ENCODE peak calls at places on chromosomes 3 and 15, in nine cellular contexts. J is NT2/D1; N is T-helper 2 cell; M is non-pigmented ciliary epithelial cell; S is pancreas; L is HCT116; C is amniotic stem cell; I is T-helper 9 cell; A is CD8-positive, alpha-beta T cell. Q is an unnamed sample.

GRCh38 chr15:73906346-73907017 is 19.8 kb upstream of the LOXL1 start:
- DNase-seq in J (no peak), N (no peak), M (no peak), S (no peak), L (no peak), C (no peak), I (no peak), A (no peak), Q (no peak)

GRCh38 chr3:188184160-188184559 is 30.2 kb downstream of the LPP start:
- DNase-seq in J (no peak), N (no peak), M (no peak), S (no peak), L (no peak), C (no peak), I (no peak), A (no peak), Q (no peak)

GRCh38 chr15:31399544-31400171 is 73.0 kb downstream of the KLF13 start:
- DNase-seq in J (no peak), N (no peak), M (no peak), S (no peak), L (no peak), C (no peak), I (no peak), A (no peak), Q (peak; percentile 41)

GRCh38 chr15:88215249-88215648 is 41.3 kb downstream of the NTRK3 start:
- DNase-seq in J (no peak), N (no peak), M (no peak), S (no peak), L (no peak), C (no peak), I (no peak), A (no peak), Q (no peak)

GRCh38 chr3:155391583-155391982 is 98.1 kb upstream of the STRIT1 start:
- DNase-seq in J (no peak), N (no peak), M (peak; percentile 52), S (no peak), L (peak; percentile 23), C (peak; percentile 32), I (no peak), A (no peak), Q (no peak)

GRCh38 chr3:124632566-124633140 is 97.6 kb upstream of the UMPS start:
- DNase-seq in J (no peak), N (no peak), M (no peak), S (no peak), L (no peak), C (no peak), I (no peak), A (no peak), Q (no peak)

GRCh38 chr3:3798641-3799113 is 554 bp upstream of the LRRN1 start:
- DNase-seq in J (peak; percentile 35), N (no peak), M (no peak), S (peak; percentile 14), L (no peak), C (no peak), I (no peak), A (peak; percentile 29), Q (no peak)

GRCh38 chr3:147411235-147411607 is 2.1 kb downstream of the ZIC1 start:
- DNase-seq in J (no peak), N (no peak), M (no peak), S (no peak), L (no peak), C (no peak), I (no peak), A (no peak), Q (no peak)

GRCh38 chr3:115272036-115272824 is 125.1 kb upstream of the ZBTB20 start:
- DNase-seq in J (no peak), N (no peak), M (no peak), S (no peak), L (no peak), C (no peak), I (no peak), A (no peak), Q (no peak)

GRCh38 chr3:187318819-187319616 is 27.5 kb upstream of the MASP1 start:
- DNase-seq in J (peak; percentile 60), N (peak; percentile 12), M (peak; percentile 46), S (no peak), L (peak; percentile 42), C (peak; percentile 21), I (peak; percentile 10), A (peak; percentile 20), Q (peak; percentile 47)

GRCh38 chr3:16090013-16090412 is 84.5 kb upstream of the GALNT15 start:
- DNase-seq in J (no peak), N (no peak), M (peak; percentile 97), S (no peak), L (no peak), C (peak; percentile 92), I (no peak), A (no peak), Q (no peak)

Q was measured in smooth muscle cell of the brain vasculature.